ENCODE peak calls at places on chromosome 3, in eight cellular contexts. K, E, L, V, U, O, Y and H are unnamed samples.

GRCh38 chr3:38649500-38650247 is at the start of gene SCN5A:
- DNase-seq in L (peak), U (peak), E (peak), O (no peak), K (peak), V (peak), Y (peak), H (peak)

GRCh38 chr3:138082085-138082991 is 33.1 kb downstream of the DZIP1L start:
- DNase-seq in U (peak), K (no peak), O (peak), E (no peak), Y (no peak), V (no peak), L (no peak), H (peak)

GRCh38 chr3:56812749-56813655 is 11.3 kb upstream of the ARHGEF3 start:
- DNase-seq in L (no peak), K (peak), U (no peak), V (no peak), Y (no peak), E (no peak), O (no peak), H (no peak)

GRCh38 chr3:21979706-21980105 is 228.7 kb upstream of the ZNF385D start:
- DNase-seq in K (no peak), E (no peak), V (no peak), O (peak), L (no peak), Y (no peak), U (no peak), H (peak)

GRCh38 chr3:104909188-104909587 is 457.5 kb upstream of the ALCAM start:
- DNase-seq in E (peak), L (no peak), U (peak), K (peak), O (no peak), Y (no peak), V (no peak), H (peak)

GRCh38 chr3:123605789-123606234 is 21.0 kb upstream of the HACD2 start:
- DNase-seq in E (peak), V (peak), O (peak), L (no peak), K (no peak), U (no peak), Y (no peak), H (peak)

GRCh38 chr3:12921736-12922135 is 80.4 kb upstream of the RPL32 start:
- DNase-seq in Y (no peak), L (no peak), E (no peak), O (no peak), U (no peak), K (no peak), V (no peak), H (no peak)

GRCh38 chr3:196108075-196108743 is 26.3 kb upstream of the TFRC start:
- DNase-seq in K (no peak), O (no peak), U (no peak), Y (no peak), E (no peak), V (no peak), L (no peak), H (peak)

GRCh38 chr3:43503067-43503728 is 118.6 kb downstream of the ANO10 start:
- DNase-seq in O (peak), U (peak), Y (no peak), E (no peak), V (no peak), K (peak), L (no peak), H (peak)

GRCh38 chr3:141940204-141940776 is 63.8 kb downstream of the ATP1B3 start:
- DNase-seq in E (peak), O (no peak), K (peak), V (no peak), L (no peak), U (peak), Y (no peak), H (peak)

GRCh38 chr3:46699846-46700523 is 1.2 kb upstream of the TMIE start:
- DNase-seq in L (no peak), O (no peak), E (peak), V (no peak), U (no peak), K (no peak), Y (no peak), H (no peak)

GRCh38 chr3:48614044-48614443 is 4.6 kb upstream of the UQCRC1 start:
- DNase-seq in K (peak), U (no peak), Y (no peak), V (no peak), O (peak), E (no peak), L (no peak), H (no peak)

GRCh38 chr3:190381356-190381940 is 6.5 kb upstream of the CLDN16 start:
- DNase-seq in O (no peak), L (no peak), Y (no peak), U (no peak), K (no peak), E (no peak), V (no peak), H (no peak)

GRCh38 chr3:50356553-50356952 is 2.8 kb downstream of the TMEM115 start:
- DNase-seq in E (peak), U (no peak), V (no peak), Y (no peak), O (no peak), L (no peak), K (peak), H (no peak)

GRCh38 chr3:31610700-31611275 is 78.1 kb downstream of the STT3B start:
- DNase-seq in V (no peak), U (no peak), K (peak), Y (no peak), E (peak), O (peak), L (no peak), H (peak)

GRCh38 chr3:16871915-16872842 is 12.6 kb upstream of the PLCL2 start:
- DNase-seq in V (no peak), E (no peak), L (no peak), U (no peak), O (no peak), Y (no peak), K (peak), H (no peak)

GRCh38 chr3:57179580-57180410 is 14.6 kb upstream of the IL17RD start:
- DNase-seq in Y (no peak), K (peak), L (no peak), U (peak), V (no peak), E (no peak), O (peak), H (peak)

GRCh38 chr3:127820221-127820870 is 2.0 kb downstream of the MGLL start:
- DNase-seq in E (no peak), U (no peak), L (no peak), Y (no peak), O (no peak), V (no peak), K (peak), H (no peak)

GRCh38 chr3:20240154-20240883 is 54.3 kb upstream of the SGO1 start:
- DNase-seq in O (no peak), E (no peak), V (no peak), K (no peak), L (no peak), Y (no peak), U (no peak), H (no peak)

GRCh38 chr3:184724662-184725061 is 12.8 kb upstream of the MAGEF1 start:
- DNase-seq in K (no peak), L (no peak), U (peak), Y (no peak), E (no peak), O (no peak), V (no peak), H (no peak)

GRCh38 chr3:34619990-34620389 is 821.6 kb downstream of the PDCD6IP start:
- DNase-seq in Y (no peak), E (no peak), U (no peak), K (no peak), L (no peak), V (no peak), O (no peak), H (peak)

GRCh38 chr3:71551286-71551919 is 32.1 kb downstream of the FOXP1 start:
- DNase-seq in O (no peak), E (no peak), L (no peak), V (no peak), U (no peak), K (peak), Y (no peak), H (no peak)

GRCh38 chr3:51337666-51338065 is 47.4 kb upstream of the MANF start:
- DNase-seq in Y (no peak), K (no peak), V (no peak), U (no peak), L (no peak), O (no peak), E (no peak), H (no peak)